ENCODE peak calls at places on chromosomes 1 and 21, in eight cellular contexts. D, N, J, F, T, I, Q and O are unnamed samples.

GRCh38 chr1:89125571-89126233 is at the start of gene GBP2:
- DNase-seq in T (peak), F (no peak), D (peak), N (no peak), J (peak), Q (peak), I (no peak), O (peak)

GRCh38 chr21:9737871-9738520 is 783.4 kb upstream of the TPTE start:
- DNase-seq in Q (no peak), D (no peak), T (no peak), J (no peak), I (no peak), F (no peak), N (no peak), O (no peak)

GRCh38 chr1:15876357-15876756 is 28.9 kb downstream of the SPEN start:
- DNase-seq in T (peak), D (no peak), Q (no peak), J (no peak), F (peak), I (no peak), N (no peak), O (no peak)

GRCh38 chr1:199512037-199512710 is 515.3 kb upstream of the NR5A2 start:
- DNase-seq in I (no peak), F (no peak), T (no peak), N (no peak), Q (no peak), D (no peak), J (no peak), O (no peak)

GRCh38 chr1:61289232-61289967 is 207.0 kb downstream of the NFIA start:
- DNase-seq in F (no peak), Q (no peak), I (no peak), N (no peak), D (no peak), T (no peak), J (no peak), O (no peak)

GRCh38 chr1:50108497-50109073 is at the start of gene ELAVL4:
- DNase-seq in F (no peak), Q (no peak), I (no peak), N (no peak), J (no peak), T (no peak), D (no peak), O (no peak)

GRCh38 chr1:228156941-228157351 is 7.2 kb downstream of the GJC2 start:
- DNase-seq in J (no peak), T (no peak), F (no peak), D (no peak), I (no peak), N (no peak), Q (no peak), O (no peak)

GRCh38 chr1:170698711-170699275 is 34.9 kb downstream of the PRRX1 start:
- DNase-seq in F (no peak), T (peak), Q (peak), I (no peak), J (peak), D (no peak), N (no peak), O (no peak)

GRCh38 chr1:93546162-93546863 is 98.4 kb downstream of the FNBP1L start:
- DNase-seq in D (no peak), T (no peak), N (no peak), I (no peak), J (no peak), F (no peak), Q (no peak), O (no peak)

GRCh38 chr1:156608036-156608674 is 6.9 kb upstream of the GPATCH4 start:
- DNase-seq in J (peak), F (peak), I (peak), N (peak), T (peak), Q (peak), D (no peak), O (peak)

GRCh38 chr1:241362350-241362749 is 5.3 kb upstream of the RGS7 start:
- DNase-seq in I (no peak), T (no peak), Q (no peak), J (no peak), D (no peak), F (no peak), N (no peak), O (no peak)

GRCh38 chr1:230186003-230186863 is 119.2 kb downstream of the GALNT2 start:
- DNase-seq in D (peak), N (no peak), J (peak), T (peak), I (peak), F (no peak), Q (peak), O (no peak)

GRCh38 chr1:5448486-5448885 is 543.7 kb downstream of the NPHP4 start:
- DNase-seq in F (peak), Q (no peak), N (no peak), J (no peak), D (no peak), T (no peak), I (no peak), O (no peak)

GRCh38 chr1:86499987-86500593 is 31.4 kb downstream of the CLCA1 start:
- DNase-seq in Q (peak), F (no peak), D (no peak), J (peak), T (peak), I (no peak), N (no peak), O (no peak)

GRCh38 chr1:244654284-244655038 is 1.5 kb downstream of the DESI2 start:
- DNase-seq in Q (peak), I (no peak), F (no peak), D (no peak), N (no peak), J (no peak), T (peak), O (no peak)

GRCh38 chr1:206012086-206012859 is 9.1 kb upstream of the RAB7B start:
- DNase-seq in J (no peak), T (no peak), I (peak), N (peak), Q (no peak), F (no peak), D (no peak), O (peak)

GRCh38 chr1:60102691-60103090 is 29.1 kb upstream of the C1orf87 start:
- DNase-seq in Q (no peak), F (no peak), J (no peak), D (no peak), I (no peak), T (peak), N (no peak), O (no peak)

GRCh38 chr1:184740344-184740743 is 14.3 kb downstream of the EDEM3 start:
- DNase-seq in I (no peak), N (no peak), Q (no peak), T (no peak), D (no peak), J (no peak), F (no peak), O (no peak)

GRCh38 chr1:173204693-173205092 is 2.4 kb downstream of the TNFSF4 start:
- DNase-seq in D (no peak), F (no peak), I (no peak), Q (no peak), J (peak), N (no peak), T (no peak), O (no peak)

GRCh38 chr21:19245188-19245580 is 841.6 kb upstream of the TMPRSS15 start:
- DNase-seq in T (no peak), J (no peak), F (no peak), D (no peak), I (no peak), N (no peak), Q (no peak), O (no peak)

GRCh38 chr1:112715264-112716053 is at the start of gene PPM1J:
- DNase-seq in D (no peak), T (peak), I (peak), N (peak), Q (peak), J (peak), F (peak), O (peak)

GRCh38 chr1:243490748-243491686 is 235.2 kb downstream of the SDCCAG8 start:
- DNase-seq in D (peak), T (peak), J (peak), N (no peak), Q (peak), F (no peak), I (no peak), O (no peak)

GRCh38 chr1:69070660-69071373 is 496.9 kb upstream of the LRRC7 start:
- DNase-seq in F (no peak), N (no peak), Q (no peak), D (no peak), T (no peak), J (no peak), I (no peak), O (no peak)

GRCh38 chr1:112718691-112719418 is 3.7 kb upstream of the PPM1J start:
- DNase-seq in I (peak), T (peak), D (no peak), N (peak), J (peak), Q (peak), F (peak), O (peak)

GRCh38 chr1:116841569-116842364 is 67.9 kb upstream of the PTGFRN start:
- DNase-seq in T (no peak), D (no peak), I (no peak), J (no peak), Q (no peak), N (no peak), F (no peak), O (no peak)

GRCh38 chr1:30378991-30379581 is 344.3 kb downstream of the MATN1 start:
- DNase-seq in N (no peak), T (peak), F (no peak), D (peak), Q (no peak), I (no peak), J (peak), O (no peak)

GRCh38 chr1:96651517-96651916 is 70.1 kb upstream of the PTBP2 start:
- DNase-seq in Q (no peak), N (no peak), I (no peak), J (no peak), T (no peak), D (no peak), F (no peak), O (no peak)

GRCh38 chr1:202998836-202999750 is 8.1 kb upstream of the TMEM183A start:
- DNase-seq in T (peak), N (peak), I (peak), D (peak), F (peak), J (peak), Q (peak), O (peak)

GRCh38 chr1:217590598-217590997 is 40.3 kb downstream of the GPATCH2 start:
- DNase-seq in I (no peak), D (no peak), Q (no peak), T (no peak), N (no peak), F (no peak), J (no peak), O (no peak)

GRCh38 chr1:66292944-66293343 is 241.0 kb upstream of the SGIP1 start:
- DNase-seq in T (no peak), Q (no peak), F (no peak), I (peak), J (no peak), N (no peak), D (no peak), O (no peak)

GRCh38 chr1:234607091-234608025 is 2.6 kb downstream of the IRF2BP2 start:
- DNase-seq in Q (peak), I (peak), J (peak), F (peak), D (no peak), T (peak), N (no peak), O (peak)

DNA sequence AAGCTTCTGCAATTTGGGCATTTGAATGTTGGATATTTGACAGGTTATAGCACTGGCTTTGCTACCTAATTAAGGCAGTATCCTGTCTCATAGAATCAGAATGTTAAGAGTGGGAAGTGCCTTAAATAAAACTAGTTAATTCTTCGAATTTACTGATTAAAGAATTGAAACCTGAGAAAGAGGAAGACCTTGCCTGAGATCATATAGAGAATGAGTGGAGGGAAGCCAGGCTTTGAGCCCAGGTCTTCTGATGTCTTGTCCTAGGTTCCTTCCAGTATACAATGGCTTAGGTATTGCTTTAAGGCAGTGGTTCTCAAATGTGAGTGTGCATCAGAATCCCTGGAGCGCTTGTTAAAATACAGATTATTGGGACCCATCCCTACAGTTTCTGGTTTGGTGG is 20.9 kb upstream of the SH3BGRL3 start:
- DNase-seq in F (no peak), D (no peak), J (no peak), T (no peak), N (no peak), Q (no peak), I (no peak), O (no peak)
- TF ChIP-seq CTCF in F (no peak), D (no peak), J (no peak), T (no peak), N (no peak), Q (no peak), I (no peak), O (no peak)

DNA sequence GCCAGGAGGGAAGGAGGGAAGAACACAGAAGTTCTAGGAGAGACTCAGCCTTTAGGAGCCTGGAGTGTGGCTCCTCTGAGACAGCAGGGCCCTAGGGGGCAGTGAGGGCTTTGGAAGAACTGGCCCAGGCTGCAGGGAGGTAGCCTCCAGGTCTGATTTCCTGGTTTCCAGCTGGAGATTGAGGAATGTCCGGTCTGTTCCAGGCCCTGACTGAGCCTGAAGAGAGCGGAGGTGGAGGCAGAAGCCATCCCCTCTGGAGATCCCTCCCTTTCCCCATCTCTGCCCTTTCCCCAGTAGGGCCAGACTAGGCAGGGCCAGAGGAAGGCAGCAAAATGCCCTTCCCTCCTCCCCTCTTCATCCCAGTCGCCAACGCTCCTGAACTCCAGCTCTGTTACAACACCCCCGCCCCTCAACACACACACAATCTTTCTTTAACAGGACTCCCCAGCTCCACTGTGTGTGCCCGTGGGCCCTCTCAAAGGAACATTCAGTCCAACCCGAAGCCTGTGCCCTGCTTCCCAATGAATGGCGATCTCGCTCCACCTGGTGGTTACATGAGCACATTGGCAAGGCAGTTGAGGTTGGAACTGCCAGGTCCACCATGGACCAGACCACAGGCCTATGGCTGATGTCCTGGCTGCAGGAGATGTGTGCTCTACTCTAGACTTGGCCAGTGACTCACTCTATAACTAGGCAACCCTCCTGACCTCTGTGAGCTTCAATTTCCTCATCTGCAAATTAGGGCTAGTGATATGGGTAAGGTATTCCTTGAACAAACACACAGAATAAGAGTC is 32.0 kb downstream of the MAP7D1 start:
- DNase-seq in I (peak), D (peak), J (peak), N (peak), T (peak), Q (peak), F (peak), O (peak)
- TF ChIP-seq CTCF in I (peak), D (peak), J (peak), N (peak), T (peak), Q (peak), F (peak), O (peak)

GRCh38 chr1:85344256-85344694 is 67.8 kb upstream of the BCL10 start:
- DNase-seq in D (no peak), N (no peak), Q (no peak), I (peak), T (peak), F (peak), J (peak), O (no peak)
- TF ChIP-seq CTCF in D (peak), N (peak), Q (peak), I (no peak), T (peak), F (peak), J (peak), O (no peak)

GRCh38 chr1:213733708-213734107 is 254.1 kb upstream of the PROX1 start:
- DNase-seq in F (no peak), J (no peak), N (no peak), I (no peak), D (no peak), Q (no peak), T (no peak), O (no peak)
- TF ChIP-seq CTCF in F (no peak), J (no peak), N (no peak), I (no peak), D (no peak), Q (no peak), T (no peak), O (no peak)

GRCh38 chr1:32925360-32926142 is 24.4 kb upstream of the TMEM54 start:
- DNase-seq in Q (peak), T (no peak), I (no peak), N (no peak), F (peak), J (no peak), D (no peak), O (no peak)

GRCh38 chr1:32927441-32927840 is 26.3 kb upstream of the TMEM54 start:
- DNase-seq in T (no peak), N (no peak), D (no peak), J (no peak), I (no peak), F (no peak), Q (no peak), O (no peak)

GRCh38 chr1:32926562-32926961 is 25.4 kb upstream of the TMEM54 start:
- DNase-seq in J (no peak), Q (no peak), F (no peak), D (no peak), N (no peak), I (no peak), T (no peak), O (no peak)

GRCh38 chr1:32928285-32928684 is 27.1 kb upstream of the TMEM54 start:
- DNase-seq in D (no peak), I (no peak), N (no peak), T (no peak), Q (no peak), F (no peak), J (no peak), O (no peak)

DNA sequence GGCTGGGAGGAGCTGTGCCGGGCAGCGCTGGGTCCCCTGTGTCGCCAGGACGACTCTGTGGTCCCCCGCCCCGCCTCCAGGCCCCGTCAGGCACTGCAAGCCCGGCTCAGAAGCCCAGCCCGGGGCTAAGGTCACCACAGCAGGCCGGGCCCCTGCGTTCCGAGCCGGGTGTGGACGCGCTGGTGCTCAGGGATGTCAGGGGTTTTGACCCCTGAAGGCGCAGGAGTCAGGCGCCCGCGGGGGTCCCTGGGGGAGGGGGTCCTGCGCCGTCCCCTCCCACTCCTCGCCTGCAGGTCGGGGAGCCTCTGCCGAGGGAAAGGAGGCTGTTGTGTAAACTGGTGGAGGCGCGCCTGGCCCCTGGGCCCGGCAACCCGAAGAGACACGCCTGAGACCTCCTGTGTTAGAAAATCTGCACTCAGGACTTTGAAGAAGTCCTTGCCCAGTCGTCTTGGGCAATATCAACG is 23.7 kb upstream of the TMEM54 start:
- DNase-seq in D (no peak), Q (no peak), N (no peak), T (no peak), J (no peak), F (peak), I (no peak), O (no peak)
- TF ChIP-seq CTCF in D (no peak), Q (no peak), N (no peak), T (no peak), J (no peak), F (no peak), I (no peak), O (no peak)

GRCh38 chr1:62926681-62927252 is 142.8 kb downstream of the ATG4C start:
- DNase-seq in Q (no peak), T (no peak), I (no peak), J (no peak), D (no peak), F (no peak), N (no peak), O (no peak)
- TF ChIP-seq CTCF in Q (peak), T (peak), I (no peak), J (no peak), D (no peak), F (no peak), N (no peak), O (no peak)

DNA sequence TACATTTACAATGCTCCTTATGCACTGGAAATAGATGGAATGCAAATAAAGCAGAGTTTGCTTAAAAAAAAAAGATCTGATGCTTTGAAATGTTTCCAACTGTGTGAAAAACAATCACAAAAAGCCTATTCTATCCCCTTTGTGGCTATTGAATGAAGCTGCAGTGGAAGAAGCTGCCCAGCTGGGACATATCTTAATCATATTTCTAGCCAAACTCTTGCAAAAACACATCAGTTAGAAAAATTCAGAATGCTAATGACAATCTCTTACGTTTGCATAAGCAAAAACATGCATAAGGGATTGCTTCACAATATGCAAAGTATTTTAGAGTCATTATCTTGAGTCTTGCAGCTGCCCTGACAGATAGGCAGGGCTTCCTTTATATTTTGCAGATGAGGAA is 526.4 kb upstream of the USP24 start:
- DNase-seq in F (no peak), T (peak), N (no peak), Q (no peak), J (peak), I (no peak), D (peak), O (no peak)
- TF ChIP-seq CTCF in F (no peak), T (no peak), N (no peak), Q (no peak), J (peak), I (no peak), D (no peak), O (no peak)

GRCh38 chr1:36160949-36161485 is 5.1 kb downstream of the MAP7D1 start:
- DNase-seq in N (peak), I (no peak), F (peak), J (peak), Q (peak), T (peak), D (no peak), O (peak)
- TF ChIP-seq CTCF in N (peak), I (no peak), F (no peak), J (peak), Q (peak), T (peak), D (peak), O (no peak)

DNA sequence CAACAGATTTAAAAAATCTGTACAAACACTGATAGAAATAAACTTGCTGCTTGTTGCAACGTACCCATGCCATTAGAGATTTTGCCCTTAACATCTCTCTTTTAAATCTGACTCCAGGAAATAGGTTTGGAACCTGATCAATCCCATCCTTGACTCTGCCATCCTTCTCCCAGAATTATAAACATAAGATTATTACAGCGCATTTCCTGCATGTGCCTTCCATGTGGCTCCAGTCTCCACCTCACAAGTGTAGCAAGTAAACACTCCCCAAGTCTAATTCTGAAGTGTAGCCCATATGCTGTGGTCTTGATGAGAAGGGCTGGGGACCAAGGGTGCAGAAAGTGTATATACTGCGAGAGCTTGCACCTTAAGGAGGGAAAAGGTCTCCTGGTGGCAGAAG is 101.5 kb upstream of the TSPAN2 start:
- DNase-seq in T (peak), D (no peak), N (no peak), I (no peak), Q (no peak), F (no peak), J (peak), O (no peak)
- TF ChIP-seq CTCF in T (no peak), D (no peak), N (no peak), I (no peak), Q (no peak), F (no peak), J (peak), O (no peak)